ENCODE peak calls at places on chromosomes 11 and 22, in six cellular contexts. L is MM.1S, J is neural progenitor cell, E is right lobe of liver, R is foreskin fibroblast, P is PC-9. D is an unnamed sample.

GRCh38 chr22:37118083-37118482 is 8.6 kb upstream of the TMPRSS6 start:
- DNase-seq in L (no peak), J (no peak), E (no peak), R (no peak), P (no peak), D (no peak)

GRCh38 chr11:119218141-119218878 is 12.2 kb downstream of the CBL start:
- DNase-seq in L (no peak), J (no peak), E (no peak), R (peak), P (peak), D (peak)

GRCh38 chr22:45502215-45503070 is at the start of gene FBLN1:
- DNase-seq in L (no peak), J (peak), E (no peak), R (peak), P (peak), D (no peak)

GRCh38 chr22:43262990-43263644 is 76.2 kb upstream of the TTLL12 start:
- DNase-seq in L (no peak), J (no peak), E (peak), R (peak), P (peak), D (peak)

GRCh38 chr22:22709719-22710445 is 65.5 kb downstream of the GGTLC2 start:
- DNase-seq in L (no peak), J (peak), E (peak), R (peak), P (no peak), D (no peak)

GRCh38 chr22:46649176-46650077 is 29.2 kb downstream of the GRAMD4 start:
- DNase-seq in L (no peak), J (no peak), E (peak), R (peak), P (no peak), D (no peak)

GRCh38 chr11:118415739-118416068 is 14.3 kb downstream of the ATP5MG start:
- DNase-seq in L (no peak), J (peak), E (no peak), R (peak), P (peak), D (peak)

GRCh38 chr11:127073621-127074020 is 73.1 kb upstream of the KIRREL3 start:
- DNase-seq in L (peak), J (no peak), E (no peak), R (no peak), P (no peak), D (no peak)

GRCh38 chr11:1238767-1239595 is 16.1 kb downstream of the MUC5B start:
- DNase-seq in L (peak), J (peak), E (peak), R (no peak), P (no peak), D (no peak)

GRCh38 chr11:114307524-114308203 is 11.5 kb downstream of the NNMT start:
- DNase-seq in L (no peak), J (no peak), E (peak), R (peak), P (no peak), D (peak)

GRCh38 chr11:38791346-38791961 is 2193.4 kb upstream of the RAG2 start:
- DNase-seq in L (peak), J (peak), E (peak), R (peak), P (peak), D (peak)

GRCh38 chr11:126403039-126403438 is 47.6 kb downstream of the ST3GAL4 start:
- DNase-seq in L (no peak), J (peak), E (no peak), R (no peak), P (peak), D (no peak)

GRCh38 chr11:58222730-58223129 is 6.0 kb downstream of the OR10Q1 start:
- DNase-seq in L (no peak), J (no peak), E (no peak), R (no peak), P (no peak), D (no peak)

GRCh38 chr22:20378110-20378509 is 15.8 kb upstream of the ZNF74 start:
- DNase-seq in L (no peak), J (no peak), E (no peak), R (no peak), P (no peak), D (no peak)

GRCh38 chr11:21893468-21893867 is 299.4 kb upstream of the ANO5 start:
- DNase-seq in L (no peak), J (no peak), E (no peak), R (no peak), P (no peak), D (no peak)

GRCh38 chr11:69293087-69293486 is 868 bp upstream of the MYEOV start:
- DNase-seq in L (no peak), J (peak), E (no peak), R (peak), P (no peak), D (no peak)

GRCh38 chr11:110907629-110908028 is 195.4 kb upstream of the ARHGAP20 start:
- DNase-seq in L (peak), J (no peak), E (no peak), R (peak), P (peak), D (peak)

GRCh38 chr22:38751066-38751421 is 4.8 kb downstream of the SUN2 start:
- DNase-seq in L (no peak), J (no peak), E (no peak), R (no peak), P (no peak), D (no peak)
- H3K4me3 ChIP-seq in L (peak), J (no peak), E (no peak), R (no peak), P (no peak), D (no peak)

GRCh38 chr11:73288197-73288872 is 16.2 kb downstream of the P2RY6 start:
- DNase-seq in L (no peak), J (no peak), E (no peak), R (no peak), P (no peak), D (no peak)
- H3K4me3 ChIP-seq in L (no peak), J (no peak), E (no peak), R (no peak), P (peak), D (no peak)

DNA sequence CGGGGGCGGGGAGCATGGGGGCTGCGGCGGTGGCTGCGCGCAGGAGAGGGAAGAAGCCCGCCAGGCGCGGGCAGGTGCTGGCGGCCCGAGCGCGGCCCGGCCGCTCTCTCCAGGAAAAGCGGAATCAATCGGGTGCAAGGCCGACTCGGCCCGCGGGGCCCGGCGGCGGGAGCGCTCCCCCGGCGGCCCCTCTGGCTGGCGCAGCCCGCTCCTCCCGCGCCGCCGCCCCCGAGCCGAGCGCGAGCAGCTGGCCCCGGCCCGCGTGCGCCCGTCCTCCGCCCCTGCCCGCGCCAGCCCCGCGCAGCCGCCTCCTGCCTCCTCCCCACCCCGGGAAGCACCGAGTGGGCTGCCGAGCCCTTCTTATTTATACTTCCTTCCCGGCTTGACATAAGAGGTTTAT is at the start of gene ADAMTS8:
- DNase-seq in L (no peak), J (peak), E (no peak), R (no peak), P (no peak), D (no peak)
- H3K4me3 ChIP-seq in L (peak), J (peak), E (no peak), R (peak), P (no peak), D (peak)

GRCh38 chr11:62125881-62126280 is 2.1 kb downstream of the INCENP start:
- DNase-seq in L (no peak), J (peak), E (no peak), R (peak), P (no peak), D (no peak)
- H3K4me3 ChIP-seq in L (peak), J (peak), E (no peak), R (no peak), P (peak), D (no peak)

GRCh38 chr22:50313600-50313999 is 6.2 kb upstream of the PLXNB2 start:
- DNase-seq in L (no peak), J (no peak), E (no peak), R (no peak), P (no peak), D (no peak)
- H3K4me3 ChIP-seq in L (peak), J (no peak), E (no peak), R (no peak), P (no peak), D (no peak)